ENCODE peak calls at places on chromosome 14, in nine cellular contexts. B, T, J, A, M, U, F, D and S are unnamed samples.

GRCh38 chr14:73723411-73723798 is 9.2 kb upstream of the PNMA1 start:
- DNase-seq in A (no peak), U (no peak), J (no peak), T (no peak), D (no peak), B (no peak), M (no peak), F (peak; percentile 42), S (no peak)

GRCh38 chr14:51431741-51432140 is 191.7 kb downstream of the TMX1 start:
- DNase-seq in D (no peak), J (no peak), B (no peak), M (no peak), U (no peak), F (no peak), A (no peak), T (no peak), S (no peak)

GRCh38 chr14:22793976-22794375 is 21.3 kb downstream of the SLC7A7 start:
- DNase-seq in A (no peak), U (no peak), M (no peak), T (no peak), B (no peak), D (no peak), F (no peak), J (no peak), S (no peak)

GRCh38 chr14:102419716-102420115 is 57.0 kb downstream of the TECPR2 start:
- DNase-seq in A (no peak), U (no peak), F (no peak), M (no peak), J (no peak), T (no peak), D (no peak), B (no peak), S (no peak)

GRCh38 chr14:21346532-21347135 is 37.2 kb downstream of the SUPT16H start:
- DNase-seq in D (no peak), B (no peak), F (peak; percentile 82), T (no peak), U (no peak), A (no peak), J (no peak), M (no peak), S (no peak)

GRCh38 chr14:23041729-23042128 is 283 bp upstream of the PSMB11 start:
- DNase-seq in D (no peak), M (no peak), J (no peak), U (no peak), A (no peak), T (no peak), F (peak; percentile 68), B (no peak), S (no peak)

GRCh38 chr14:69285661-69286255 is 25.8 kb downstream of the GALNT16 start:
- DNase-seq in B (no peak), M (no peak), D (no peak), F (no peak), U (no peak), T (peak; percentile 23), A (no peak), J (no peak), S (no peak)

GRCh38 chr14:64758025-64758521 is 53.8 kb downstream of the PLEKHG3 start:
- DNase-seq in B (no peak), T (peak; percentile 90), U (no peak), D (no peak), A (peak; percentile 40), F (peak; percentile 66), M (peak; percentile 61), J (no peak), S (no peak)

GRCh38 chr14:90111895-90112534 is 50.2 kb downstream of the KCNK13 start:
- DNase-seq in U (no peak), M (no peak), F (peak; percentile 87), J (no peak), T (no peak), D (no peak), B (no peak), A (no peak), S (no peak)

GRCh38 chr14:24312736-24313507 is 1.6 kb downstream of the LTB4R start:
- DNase-seq in B (no peak), U (no peak), A (peak; percentile 65), D (peak; percentile 59), T (no peak), J (no peak), F (peak; percentile 22), M (no peak), S (no peak)

GRCh38 chr14:92985521-92985920 is 62.6 kb downstream of the CHGA start:
- DNase-seq in M (no peak), T (no peak), D (no peak), B (no peak), U (no peak), J (no peak), A (peak; percentile 6), F (no peak), S (no peak)

GRCh38 chr14:92988786-92989755 is 66.1 kb downstream of the CHGA start:
- DNase-seq in F (no peak), T (no peak), D (no peak), J (no peak), B (no peak), A (peak; percentile 13), M (no peak), U (no peak), S (no peak)

GRCh38 chr14:92986254-92987147 is 63.6 kb downstream of the CHGA start:
- DNase-seq in B (peak; percentile 39), U (no peak), A (peak; percentile 30), F (peak; percentile 70), J (no peak), M (no peak), D (peak; percentile 64), T (no peak), S (no peak)

GRCh38 chr14:92987713-92988510 is 65.0 kb downstream of the CHGA start:
- DNase-seq in A (peak; percentile 36), D (no peak), J (no peak), U (no peak), B (no peak), T (no peak), M (no peak), F (no peak), S (no peak)

DNA sequence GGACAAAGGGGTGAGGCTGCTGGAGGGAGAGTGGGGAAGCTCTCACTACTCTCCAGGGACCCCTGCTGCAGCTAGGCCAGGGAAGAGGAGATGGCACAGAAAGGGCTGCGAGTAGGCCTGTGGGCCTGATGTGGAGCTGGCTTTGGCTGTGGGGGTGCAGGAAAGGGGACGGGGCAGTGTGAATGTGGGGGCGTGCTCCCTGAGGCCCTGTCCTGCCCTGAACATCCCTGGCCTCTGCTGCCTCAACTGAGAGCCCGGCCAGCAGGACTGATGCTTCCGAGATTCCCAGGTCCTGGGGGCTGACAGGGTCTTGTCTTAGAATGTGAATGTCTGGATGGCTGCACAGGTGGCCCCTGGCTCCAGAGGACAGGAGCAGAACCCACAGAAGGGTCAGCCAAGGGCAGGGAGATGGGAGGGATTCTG is 64.2 kb downstream of the CHGA start:
- DNase-seq in F (no peak), U (no peak), T (no peak), A (peak; percentile 27), B (no peak), J (no peak), M (no peak), D (no peak), S (no peak)
- H3K4me1 ChIP-seq in F (peaks cover 2% of the 10 kb centered on the region), U (peaks cover 39% of the 10 kb centered on the region), T (no peaks in the 10 kb centered on the region), A (no peaks in the 10 kb centered on the region), B (peaks cover 4% of the 10 kb centered on the region), J (peaks cover 8% of the 10 kb centered on the region), M (no peaks in the 10 kb centered on the region), D (peaks cover 48% of the 10 kb centered on the region), S (peaks cover 3% of the 10 kb centered on the region)

GRCh38 chr14:100027771-100028490 is 37.3 kb upstream of the EVL start:
- DNase-seq in T (no peak), F (peak; percentile 33), D (no peak), U (no peak), J (no peak), M (no peak), A (no peak), B (no peak), S (no peak)
- H3K4me1 ChIP-seq in T (no peaks in the 10 kb centered on the region), F (peaks cover 34% of the 10 kb centered on the region), D (peaks cover 71% of the 10 kb centered on the region), U (peaks cover 56% of the 10 kb centered on the region), J (peaks cover 30% of the 10 kb centered on the region), M (no peaks in the 10 kb centered on the region), A (no peaks in the 10 kb centered on the region), B (peaks cover 11% of the 10 kb centered on the region), S (no peaks in the 10 kb centered on the region)

GRCh38 chr14:49017451-49017850 is 568.7 kb downstream of the RPS29 start:
- DNase-seq in F (no peak), A (no peak), D (no peak), M (no peak), B (no peak), T (no peak), U (no peak), J (no peak), S (no peak)

GRCh38 chr14:49019467-49020100 is 566.6 kb downstream of the RPS29 start:
- DNase-seq in D (no peak), T (no peak), U (no peak), M (no peak), B (no peak), F (no peak), A (no peak), J (no peak), S (no peak)
- H3K4me1 ChIP-seq in D (no peaks in the 10 kb centered on the region), T (no peaks in the 10 kb centered on the region), U (no peaks in the 10 kb centered on the region), M (no peaks in the 10 kb centered on the region), B (no peaks in the 10 kb centered on the region), F (no peaks in the 10 kb centered on the region), A (no peaks in the 10 kb centered on the region), J (no peaks in the 10 kb centered on the region), S (no peaks in the 10 kb centered on the region)

GRCh38 chr14:77989441-77989891 is 180.7 kb upstream of the NRXN3 start:
- DNase-seq in D (no peak), F (no peak), A (no peak), T (peak; percentile 43), U (no peak), J (no peak), M (no peak), B (no peak), S (no peak)
- H3K4me1 ChIP-seq in D (no peaks in the 10 kb centered on the region), F (no peaks in the 10 kb centered on the region), A (no peaks in the 10 kb centered on the region), T (no peaks in the 10 kb centered on the region), U (no peaks in the 10 kb centered on the region), J (no peaks in the 10 kb centered on the region), M (no peaks in the 10 kb centered on the region), B (no peaks in the 10 kb centered on the region), S (no peaks in the 10 kb centered on the region)

GRCh38 chr14:76089575-76089974 is 62.1 kb upstream of the GPATCH2L start:
- DNase-seq in T (no peak), F (no peak), M (no peak), B (no peak), U (no peak), J (no peak), A (no peak), D (no peak), S (no peak)

GRCh38 chr14:76091036-76091435 is 60.7 kb upstream of the GPATCH2L start:
- DNase-seq in J (peak; percentile 83), M (no peak), U (no peak), A (no peak), D (peak; percentile 48), T (peak; percentile 61), B (peak; percentile 8), F (no peak), S (no peak)

GRCh38 chr14:76090611-76091010 is 61.1 kb upstream of the GPATCH2L start:
- DNase-seq in T (peak; percentile 41), M (no peak), D (no peak), J (peak; percentile 57), A (no peak), U (no peak), B (no peak), F (no peak), S (no peak)

GRCh38 chr14:76086636-76087035 is 65.1 kb upstream of the GPATCH2L start:
- DNase-seq in J (peak; percentile 17), T (no peak), F (no peak), D (no peak), B (no peak), U (no peak), M (no peak), A (no peak), S (no peak)

GRCh38 chr14:76089151-76089550 is 62.6 kb upstream of the GPATCH2L start:
- DNase-seq in U (no peak), B (no peak), M (no peak), F (no peak), T (peak; percentile 39), A (no peak), J (no peak), D (no peak), S (no peak)
- H3K4me1 ChIP-seq in U (peaks cover 11% of the 10 kb centered on the region), B (no peaks in the 10 kb centered on the region), M (peaks cover 32% of the 10 kb centered on the region), F (peaks cover 2% of the 10 kb centered on the region), T (no peaks in the 10 kb centered on the region), A (no peaks in the 10 kb centered on the region), J (peaks cover 59% of the 10 kb centered on the region), D (peaks cover 5% of the 10 kb centered on the region), S (peaks cover 7% of the 10 kb centered on the region)